ENCODE peak calls at places on chromosomes 11 and 22, in six cellular contexts. U is AG20443, I is Karpas-422, P is NCI-H2029 treated with DMSO at 0.1 percent for 48 hours, J is GM23248, G is AG10803. E is an unnamed sample.

GRCh38 chr22:30883586-30884145 is 84.9 kb downstream of the MORC2 start:
- DNase-seq in J (no peak), P (no peak), G (no peak), I (no peak), U (no peak), E (no peak)

GRCh38 chr11:77089004-77089545 is 13.6 kb upstream of the OMP start:
- DNase-seq in I (no peak), U (no peak), J (no peak), G (no peak), P (no peak), E (no peak)

GRCh38 chr11:65973439-65974110 is 12.0 kb downstream of the SART1 start:
- DNase-seq in I (no peak), U (no peak), G (no peak), J (peak), P (no peak), E (no peak)

GRCh38 chr11:21723681-21724080 is 469.2 kb upstream of the ANO5 start:
- DNase-seq in I (no peak), J (no peak), G (no peak), U (no peak), P (peak), E (no peak)

GRCh38 chr11:2860636-2861035 is 24.9 kb downstream of the CDKN1C start:
- DNase-seq in I (no peak), G (no peak), U (no peak), P (no peak), J (peak), E (peak)

GRCh38 chr11:1360181-1360834 is 29.4 kb upstream of the BRSK2 start:
- DNase-seq in P (no peak), J (no peak), G (no peak), I (no peak), U (no peak), E (no peak)

GRCh38 chr22:23401111-23401909 is 178.8 kb downstream of the IGLL1 start:
- DNase-seq in G (peak), J (peak), U (peak), P (no peak), I (no peak), E (peak)

GRCh38 chr22:32777997-32778396 is 23.5 kb upstream of the TIMP3 start:
- DNase-seq in G (no peak), P (no peak), I (no peak), J (no peak), U (no peak), E (no peak)

GRCh38 chr11:95937358-95937757 is 13.5 kb upstream of the MTMR2 start:
- DNase-seq in G (peak), U (no peak), P (no peak), I (no peak), J (peak), E (peak)

GRCh38 chr11:63611395-63611747 is 2.9 kb downstream of the PLAAT3 start:
- DNase-seq in I (no peak), P (no peak), U (no peak), G (no peak), J (no peak), E (no peak)

GRCh38 chr11:35483131-35483800 is 42.1 kb downstream of the PAMR1 start:
- DNase-seq in P (no peak), G (peak), U (peak), J (peak), I (no peak), E (peak)

GRCh38 chr11:70481625-70482528 is 83.5 kb downstream of the CTTN start:
- DNase-seq in G (peak), I (no peak), P (no peak), J (peak), U (peak), E (no peak)

GRCh38 chr11:10674991-10675440 is 18.5 kb downstream of the IRAG1 start:
- DNase-seq in U (peak), G (peak), P (no peak), J (peak), I (no peak), E (no peak)

GRCh38 chr22:17780741-17781318 is 6.6 kb upstream of the BID start:
- DNase-seq in I (no peak), U (no peak), J (no peak), G (no peak), P (no peak), E (no peak)

GRCh38 chr22:38958359-38958943 is 1.0 kb downstream of the APOBEC3A start:
- DNase-seq in I (no peak), G (no peak), P (no peak), J (no peak), U (no peak), E (no peak)

GRCh38 chr11:134503104-134503503 is 91.1 kb upstream of the B3GAT1 start:
- DNase-seq in G (no peak), J (no peak), U (no peak), P (no peak), I (no peak), E (no peak)

GRCh38 chr22:41603873-41604332 is 14.3 kb upstream of the PMM1 start:
- DNase-seq in J (no peak), G (no peak), I (no peak), U (no peak), P (no peak), E (no peak)

GRCh38 chr11:30206249-30206996 is 24.4 kb upstream of the FSHB start:
- DNase-seq in I (no peak), U (no peak), P (no peak), J (no peak), G (no peak), E (no peak)

GRCh38 chr22:39299829-39300178 is 19.6 kb downstream of the RPL3 start:
- DNase-seq in U (no peak), I (no peak), J (no peak), P (no peak), G (no peak), E (no peak)

GRCh38 chr22:44203203-44203602 is 22.5 kb downstream of the PARVG start:
- DNase-seq in I (no peak), P (no peak), J (no peak), G (no peak), U (no peak), E (no peak)

GRCh38 chr11:125287467-125288232 is 123.1 kb downstream of the PKNOX2 start:
- DNase-seq in U (no peak), I (no peak), G (peak), J (peak), P (no peak), E (no peak)

GRCh38 chr11:118227865-118228785 is 3.3 kb upstream of the JAML start:
- DNase-seq in I (peak), U (no peak), J (no peak), P (no peak), G (no peak), E (no peak)

GRCh38 chr11:97732011-97732632 is 1288.6 kb upstream of the CNTN5 start:
- DNase-seq in U (no peak), G (no peak), J (no peak), P (no peak), I (no peak), E (no peak)

GRCh38 chr22:24324137-24324536 is 53.5 kb downstream of the SPECC1L start:
- DNase-seq in G (no peak), U (no peak), J (no peak), P (no peak), I (no peak), E (no peak)

GRCh38 chr22:39243443-39244072 is 1.2 kb downstream of the PDGFB start:
- DNase-seq in G (no peak), U (no peak), I (no peak), P (no peak), J (no peak), E (no peak)

GRCh38 chr11:133399855-133400625 is 132.3 kb downstream of the OPCML start:
- DNase-seq in I (no peak), J (no peak), P (no peak), G (no peak), U (no peak), E (no peak)

GRCh38 chr11:3129591-3130268 is 35.4 kb downstream of the OSBPL5 start:
- DNase-seq in P (no peak), U (no peak), I (no peak), J (no peak), G (no peak), E (no peak)

GRCh38 chr11:6565988-6566703 is 37.3 kb downstream of the RRP8 start:
- DNase-seq in P (no peak), G (no peak), I (no peak), U (no peak), J (no peak), E (no peak)

GRCh38 chr22:44680481-44680894 is 21.5 kb upstream of the PRR5 start:
- DNase-seq in I (no peak), J (no peak), P (no peak), G (no peak), U (no peak), E (no peak)

GRCh38 chr11:117907276-117908110 is 21.7 kb downstream of the TMPRSS13 start:
- DNase-seq in U (peak), P (peak), I (peak), J (peak), G (peak), E (peak)